ENCODE peak calls at places on chromosome 22, in nine cellular contexts. E, H, Y, B, S, C, X, T and Q are unnamed samples.

GRCh38 chr22:38953577-38954413 is 3.6 kb upstream of the APOBEC3A start:
- DNase-seq in E (no peak), H (peak), Y (no peak), B (no peak), S (no peak), C (peak), X (no peak), T (no peak), Q (no peak)

GRCh38 chr22:23745780-23746179 is 5.1 kb downstream of the ZNF70 start:
- DNase-seq in E (no peak), H (no peak), Y (no peak), B (no peak), S (no peak), C (no peak), X (no peak), T (no peak), Q (no peak)

GRCh38 chr22:27686534-27686933 is 115.0 kb downstream of the MN1 start:
- DNase-seq in E (peak), H (no peak), Y (peak), B (peak), S (no peak), C (peak), X (peak), T (no peak), Q (peak)

GRCh38 chr22:43228330-43228729 is 41.4 kb upstream of the TTLL12 start:
- DNase-seq in E (no peak), H (peak), Y (no peak), B (no peak), S (no peak), C (peak), X (no peak), T (no peak), Q (no peak)

GRCh38 chr22:45917146-45917545 is 59.8 kb downstream of the WNT7B start:
- DNase-seq in E (no peak), H (no peak), Y (no peak), B (no peak), S (peak), C (no peak), X (no peak), T (no peak), Q (no peak)

GRCh38 chr22:43066844-43067385 is 22.3 kb downstream of the TTLL1 start:
- DNase-seq in E (no peak), H (no peak), Y (no peak), B (peak), S (no peak), C (peak), X (no peak), T (no peak), Q (no peak)

GRCh38 chr22:42979606-42980005 is 35.3 kb downstream of the PACSIN2 start:
- DNase-seq in E (no peak), H (no peak), Y (no peak), B (no peak), S (no peak), C (no peak), X (no peak), T (no peak), Q (no peak)

GRCh38 chr22:19773470-19774040 is 13.0 kb downstream of the TBX1 start:
- DNase-seq in E (no peak), H (no peak), Y (no peak), B (no peak), S (no peak), C (no peak), X (no peak), T (no peak), Q (no peak)

GRCh38 chr22:20062766-20063083 is 17.3 kb upstream of the DGCR8 start:
- DNase-seq in E (no peak), H (no peak), Y (no peak), B (peak), S (no peak), C (peak), X (no peak), T (no peak), Q (no peak)

GRCh38 chr22:44391481-44392445 is 79.0 kb upstream of the SHISAL1 start:
- DNase-seq in E (no peak), H (no peak), Y (no peak), B (no peak), S (no peak), C (no peak), X (no peak), T (no peak), Q (no peak)

GRCh38 chr22:39392341-39392948 is 7.1 kb upstream of the TAB1 start:
- DNase-seq in E (no peak), H (no peak), Y (no peak), B (no peak), S (no peak), C (no peak), X (no peak), T (no peak), Q (peak)

GRCh38 chr22:19848298-19849224 is 6.1 kb downstream of the GNB1L start:
- DNase-seq in E (no peak), H (no peak), Y (no peak), B (peak), S (no peak), C (peak), X (no peak), T (no peak), Q (no peak)

GRCh38 chr22:20782601-20783299 is 8.8 kb downstream of the SERPIND1 start:
- DNase-seq in E (no peak), H (no peak), Y (no peak), B (no peak), S (no peak), C (peak), X (no peak), T (no peak), Q (no peak)

GRCh38 chr22:30210235-30210831 is 36.2 kb downstream of the LIF start:
- DNase-seq in E (no peak), H (no peak), Y (no peak), B (peak), S (no peak), C (no peak), X (no peak), T (no peak), Q (no peak)

GRCh38 chr22:37627545-37627944 is 11.9 kb upstream of the SH3BP1 start:
- DNase-seq in E (no peak), H (peak), Y (no peak), B (no peak), S (no peak), C (no peak), X (no peak), T (no peak), Q (no peak)

GRCh38 chr22:20988573-20989322 is 6.7 kb downstream of the LZTR1 start:
- DNase-seq in E (no peak), H (no peak), Y (no peak), B (no peak), S (no peak), C (no peak), X (no peak), T (no peak), Q (no peak)

GRCh38 chr22:19842386-19843106 is 12.1 kb downstream of the GNB1L start:
- DNase-seq in E (no peak), H (no peak), Y (no peak), B (no peak), S (no peak), C (no peak), X (no peak), T (no peak), Q (no peak)

GRCh38 chr22:50086526-50086925 is 1.3 kb upstream of the MLC1 start:
- DNase-seq in E (no peak), H (no peak), Y (no peak), B (no peak), S (no peak), C (peak), X (no peak), T (no peak), Q (no peak)